ENCODE peak calls at places on chromosomes 16 and 17, in four cellular contexts. C is PC-3, N is GM23338, I is ovary. J is an unnamed sample.

GRCh38 chr16:20410153-20410723 is 904 bp downstream of the ACSM5 start:
- DNase-seq in N (no peak), I (no peak), C (no peak), J (no peak)

GRCh38 chr17:79572136-79572915 is 38.5 kb downstream of the RBFOX3 start:
- DNase-seq in N (no peak), I (no peak), C (no peak), J (peak)

GRCh38 chr17:60947100-60947499 is 269.4 kb downstream of the BCAS3 start:
- DNase-seq in C (peak), I (no peak), N (no peak), J (no peak)

GRCh38 chr17:21375757-21376584 is at the start of gene KCNJ12:
- DNase-seq in C (peak), I (no peak), N (peak), J (peak)

GRCh38 chr17:36188891-36189306 is 7.7 kb downstream of the CCL3L1 start:
- DNase-seq in I (no peak), C (no peak), N (no peak), J (no peak)

GRCh38 chr16:49016461-49016860 is 265.2 kb downstream of the CBLN1 start:
- DNase-seq in N (no peak), C (no peak), I (no peak), J (peak)

GRCh38 chr17:80976718-80977117 is 14.9 kb upstream of the CHMP6 start:
- DNase-seq in C (no peak), I (no peak), N (no peak), J (no peak)

GRCh38 chr17:44781553-44782348 is 23.0 kb downstream of the ADAM11 start:
- DNase-seq in I (no peak), N (peak), C (no peak), J (peak)

GRCh38 chr17:78640700-78641099 is 63.5 kb upstream of the DNAH17 start:
- DNase-seq in N (no peak), C (no peak), I (no peak), J (no peak)

GRCh38 chr16:12256880-12257279 is 280.3 kb downstream of the SNX29 start:
- DNase-seq in C (no peak), N (no peak), I (no peak), J (no peak)

GRCh38 chr17:38617074-38617860 is 11.5 kb upstream of the SRCIN1 start:
- DNase-seq in N (peak), I (no peak), C (no peak), J (peak)

GRCh38 chr17:62869885-62870580 is 61.9 kb upstream of the MARCHF10 start:
- DNase-seq in C (peak), I (no peak), N (peak), J (no peak)

GRCh38 chr17:81687770-81688541 is 4.1 kb downstream of the HGS start:
- DNase-seq in N (no peak), C (no peak), I (no peak), J (no peak)

GRCh38 chr16:11349599-11350276 is 4.5 kb downstream of the RMI2 start:
- DNase-seq in I (peak), C (peak), N (no peak), J (peak)

GRCh38 chr16:23948949-23949392 is 113.2 kb downstream of the PRKCB start:
- DNase-seq in C (no peak), N (no peak), I (no peak), J (no peak)

GRCh38 chr16:12141556-12141955 is 165.0 kb downstream of the SNX29 start:
- DNase-seq in I (no peak), C (peak), N (no peak), J (no peak)

GRCh38 chr17:18992454-18993130 is 12.0 kb downstream of the FAM83G start:
- DNase-seq in N (no peak), I (no peak), C (no peak), J (no peak)

GRCh38 chr17:53950207-53950857 is 127.6 kb downstream of the KIF2B start:
- DNase-seq in I (no peak), C (no peak), N (peak), J (no peak)

GRCh38 chr16:80899804-80900592 is 95.6 kb upstream of the CDYL2 start:
- DNase-seq in C (peak), N (no peak), I (peak), J (peak)

GRCh38 chr17:81209141-81209540 is 13.6 kb downstream of the CEP131 start:
- DNase-seq in I (no peak), C (no peak), N (no peak), J (no peak)

GRCh38 chr16:86563489-86564345 is 2.9 kb upstream of the FOXC2 start:
- DNase-seq in N (peak), I (peak), C (peak), J (peak)

GRCh38 chr17:2850991-2851390 is 54.8 kb downstream of the RAP1GAP2 start:
- DNase-seq in C (no peak), N (no peak), I (no peak), J (no peak)

GRCh38 chr16:4599037-4599436 is 15.7 kb downstream of the UBALD1 start:
- DNase-seq in I (no peak), C (no peak), N (no peak), J (no peak)

GRCh38 chr17:69326302-69327059 is 452 bp downstream of the ABCA5 start:
- DNase-seq in I (no peak), N (no peak), C (peak), J (peak)

GRCh38 chr16:3992297-3993051 is 112.0 kb upstream of the CREBBP start:
- DNase-seq in N (peak), I (no peak), C (no peak), J (no peak)

GRCh38 chr17:49225554-49226236 is 4.9 kb downstream of the PHOSPHO1 start:
- DNase-seq in I (no peak), C (no peak), N (no peak), J (no peak)

GRCh38 chr17:49223168-49223516 is 7.4 kb downstream of the PHOSPHO1 start:
- DNase-seq in I (no peak), C (no peak), N (no peak), J (no peak)

GRCh38 chr17:49224997-49225337 is 5.6 kb downstream of the PHOSPHO1 start:
- DNase-seq in N (no peak), I (no peak), C (no peak), J (no peak)

GRCh38 chr17:49224198-49224996 is 6.2 kb downstream of the PHOSPHO1 start:
- DNase-seq in C (no peak), N (peak), I (no peak), J (no peak)

GRCh38 chr17:49223517-49224197 is 6.9 kb downstream of the PHOSPHO1 start:
- DNase-seq in N (peak), I (peak), C (peak), J (peak)
- H3K4me3 ChIP-seq in N (peak), I (no peak), C (peak), J (peak)

GRCh38 chr17:77428901-77429734 is 288.3 kb downstream of the SEC14L1 start:
- DNase-seq in N (no peak), I (peak), C (no peak), J (no peak)

GRCh38 chr17:77429735-77429984 is 288.9 kb downstream of the SEC14L1 start:
- DNase-seq in I (no peak), C (no peak), N (no peak), J (no peak)

GRCh38 chr17:77427471-77427991 is 286.8 kb downstream of the SEC14L1 start:
- DNase-seq in N (no peak), I (peak), C (peak), J (no peak)

GRCh38 chr17:77426676-77427386 is 286.1 kb downstream of the SEC14L1 start:
- DNase-seq in I (peak), N (no peak), C (no peak), J (no peak)

GRCh38 chr17:77428020-77428781 is 287.4 kb downstream of the SEC14L1 start:
- DNase-seq in N (no peak), I (peak), C (no peak), J (no peak)
- H3K4me3 ChIP-seq in N (no peak), I (no peak), C (no peak), J (no peak)

DNA sequence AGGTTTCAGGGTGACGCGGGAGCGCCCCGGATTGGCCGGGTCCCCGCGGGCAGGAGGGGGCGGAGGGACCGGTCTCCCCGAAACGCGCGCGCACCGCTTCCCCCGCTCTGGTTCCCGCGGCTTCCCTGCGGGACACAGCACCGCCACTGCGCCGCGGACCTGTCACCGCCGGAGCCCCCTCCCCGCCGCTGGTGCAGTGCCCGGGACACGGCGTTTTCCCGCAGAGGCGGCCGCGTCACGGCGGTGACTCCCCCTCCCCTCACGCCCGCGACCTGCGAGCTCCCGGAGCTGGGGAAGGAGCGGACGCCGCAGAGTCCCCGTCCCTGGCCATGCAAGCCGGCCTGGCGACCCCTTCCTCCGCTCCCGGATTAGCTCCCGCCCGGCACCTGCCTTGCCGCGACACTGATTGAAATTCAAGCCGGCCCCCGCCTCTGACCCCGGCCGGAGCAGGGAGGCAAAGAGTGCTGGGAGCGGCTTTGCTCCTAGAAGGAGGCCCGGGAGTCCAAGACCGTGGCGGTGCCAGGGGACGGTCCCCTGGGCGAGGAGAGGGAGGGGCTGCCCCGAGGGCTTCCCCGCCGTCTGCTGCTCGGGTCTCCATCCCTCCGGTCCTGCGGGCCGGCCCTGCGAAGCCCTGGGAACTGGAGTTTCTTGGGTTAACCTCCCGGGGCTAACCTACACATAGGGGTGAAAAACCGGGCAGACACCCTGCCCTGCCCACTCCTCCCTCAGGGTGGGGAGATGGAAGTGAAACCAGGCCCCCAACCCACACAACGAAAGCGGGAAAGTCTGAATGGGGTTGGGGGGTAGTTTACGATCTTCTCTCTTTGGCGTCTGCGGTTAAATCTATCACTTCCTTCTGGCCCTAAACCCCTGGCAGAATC is 997 bp downstream of the RHBDL3 start:
- DNase-seq in C (no peak), I (peak), N (peak), J (no peak)
- H3K4me3 ChIP-seq in C (peak), I (peak), N (peak), J (peak)

DNA sequence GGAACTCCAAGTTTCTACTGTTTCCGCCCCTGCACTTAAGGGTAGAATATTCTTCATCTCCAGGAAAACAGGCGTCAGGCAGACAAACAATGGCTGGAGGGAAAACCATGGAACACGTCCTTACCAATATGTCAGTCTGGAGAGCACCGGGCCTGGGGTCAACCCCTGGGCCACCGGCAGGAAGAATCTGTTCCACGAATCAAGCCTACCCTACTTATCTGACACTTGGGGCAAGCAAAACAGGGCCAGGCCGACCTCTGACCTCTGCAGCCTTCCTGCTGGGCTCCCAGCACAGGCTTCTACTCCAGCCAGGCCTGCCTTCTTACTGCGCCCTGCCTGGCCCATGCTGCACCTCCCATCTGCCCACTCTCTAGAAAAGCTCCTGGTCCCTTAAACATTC is 10.1 kb downstream of the VAC14 start:
- DNase-seq in C (no peak), N (no peak), I (no peak), J (no peak)
- H3K4me3 ChIP-seq in C (no peak), N (no peak), I (no peak), J (no peak)

GRCh38 chr17:28599311-28600184 is 723 bp upstream of the SPAG5 start:
- DNase-seq in C (peak), N (peak), I (peak), J (no peak)

GRCh38 chr17:28592260-28592659 is 6.6 kb downstream of the SPAG5 start:
- DNase-seq in N (no peak), C (no peak), I (no peak), J (no peak)

GRCh38 chr17:28598389-28598788 is 436 bp downstream of the SPAG5 start:
- DNase-seq in N (no peak), C (no peak), I (no peak), J (no peak)

GRCh38 chr17:28598799-28599310 is at the start of gene SPAG5:
- DNase-seq in N (peak), C (peak), I (peak), J (peak)

DNA sequence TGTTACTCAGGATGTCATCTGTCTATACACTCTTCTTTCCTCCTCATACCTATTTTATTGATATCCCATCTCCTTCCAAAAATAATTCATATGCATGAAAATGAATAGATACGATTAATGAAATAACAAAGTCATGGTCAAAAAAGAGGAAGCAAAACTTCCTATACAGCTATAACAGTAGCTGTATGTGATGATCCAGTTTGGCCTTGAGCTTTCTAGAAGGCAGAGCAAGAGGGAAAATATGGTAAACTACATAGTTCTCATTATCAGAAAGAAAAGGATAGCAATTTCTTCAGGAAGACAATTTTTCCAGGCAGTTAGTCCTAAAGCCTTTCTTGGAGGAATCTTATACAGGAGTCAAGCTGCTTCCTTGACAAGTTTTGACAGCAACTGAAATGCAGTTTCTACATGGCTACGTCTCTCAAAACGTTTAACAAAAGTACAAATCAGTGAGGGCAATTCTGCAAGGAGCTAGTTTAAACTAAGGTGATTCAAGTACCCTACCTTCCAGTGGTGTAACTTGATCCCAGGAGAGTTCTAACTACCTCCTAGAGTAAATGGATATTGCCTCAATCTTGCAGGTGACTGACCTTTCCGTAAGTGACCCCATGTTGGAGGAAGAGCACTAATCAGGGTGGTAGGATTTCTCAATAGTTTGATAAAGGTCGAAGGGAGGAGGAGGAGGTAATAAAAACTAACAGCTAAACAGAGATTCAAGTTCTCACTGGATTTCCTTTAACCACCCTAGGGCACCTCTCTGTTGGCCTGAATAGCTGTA is 1.0 kb downstream of the SPAG5 start:
- DNase-seq in C (peak), I (no peak), N (no peak), J (no peak)
- H3K4me3 ChIP-seq in C (peak), I (no peak), N (peak), J (no peak)

GRCh38 chr16:66996983-66997358 is 8.6 kb downstream of the CES4A start:
- DNase-seq in N (no peak), C (no peak), I (no peak), J (no peak)

GRCh38 chr16:66996324-66996982 is 8.1 kb downstream of the CES4A start:
- DNase-seq in N (no peak), C (peak), I (peak), J (peak)

GRCh38 chr16:67001726-67002125 is 13.3 kb downstream of the CES4A start:
- DNase-seq in C (no peak), I (no peak), N (no peak), J (no peak)

GRCh38 chr16:67000384-67001158 is 12.2 kb downstream of the CES4A start:
- DNase-seq in I (peak), C (peak), N (peak), J (peak)

DNA sequence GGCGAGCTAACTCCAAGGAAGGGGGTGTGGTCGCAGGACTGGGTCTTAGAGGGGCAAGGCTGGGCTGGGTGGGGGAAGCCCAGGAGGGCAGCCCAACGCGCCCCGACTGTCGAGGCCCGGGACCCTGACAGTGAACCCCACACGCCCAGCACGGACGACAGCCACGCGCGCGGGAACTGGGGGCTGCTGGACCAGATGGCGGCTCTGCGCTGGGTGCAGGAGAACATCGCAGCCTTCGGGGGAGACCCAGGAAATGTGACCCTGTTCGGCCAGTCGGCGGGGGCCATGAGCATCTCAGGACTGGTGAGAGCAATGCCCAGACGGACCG is 12.7 kb downstream of the CES4A start:
- DNase-seq in C (no peak), I (no peak), N (peak), J (peak)
- H3K4me3 ChIP-seq in C (no peak), I (peak), N (peak), J (peak)

GRCh38 chr17:83084621-83085056 is 5.2 kb downstream of the METRNL start:
- DNase-seq in I (no peak), N (no peak), C (no peak), J (no peak)
- H3K4me3 ChIP-seq in I (no peak), N (no peak), C (no peak), J (no peak)

DNA sequence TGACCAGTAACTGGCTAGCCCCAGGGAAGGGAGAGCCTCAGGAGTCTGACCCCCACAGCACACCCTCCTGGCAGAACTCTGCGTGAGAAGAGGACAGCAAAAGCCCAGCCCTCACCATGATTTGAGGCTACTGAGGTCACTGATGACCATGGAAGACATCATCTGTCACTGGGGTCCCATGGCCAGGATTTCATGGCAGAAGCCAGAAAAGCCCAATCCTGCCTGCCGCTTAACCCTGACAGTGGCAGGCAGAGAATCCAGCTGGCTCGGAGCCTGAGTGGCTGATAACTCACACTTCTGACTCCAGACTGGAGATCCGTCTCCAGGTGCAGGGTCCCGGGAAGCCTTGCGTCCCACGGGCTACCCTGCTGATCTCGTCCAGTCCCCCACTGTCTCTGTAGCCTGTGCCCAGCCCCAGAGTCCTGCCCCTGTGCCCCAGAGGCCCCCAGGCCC is 17.5 kb downstream of the GRIN2C start:
- DNase-seq in N (peak), C (peak), I (no peak), J (no peak)
- H3K4me3 ChIP-seq in N (peak), C (peak), I (peak), J (peak)